ENCODE peak calls at places on chromosomes 7 and 10, in eight cellular contexts. C, R, L, J, A, W, U and O are unnamed samples.

GRCh38 chr10:3062502-3063186 is 4.7 kb upstream of the PFKP start:
- DNase-seq in C (no peak), R (no peak), L (no peak), J (no peak), A (no peak), W (no peak), U (no peak), O (no peak)

GRCh38 chr10:96374985-96375830 is 16.4 kb upstream of the OPALIN start:
- DNase-seq in C (peak), R (peak), L (peak), J (peak), A (peak), W (peak), U (peak), O (peak)

GRCh38 chr7:55593515-55594318 is 21.4 kb upstream of the VOPP1 start:
- DNase-seq in C (peak), R (peak), L (peak), J (peak), A (peak), W (peak), U (peak), O (no peak)

GRCh38 chr10:131062621-131063260 is 248.8 kb downstream of the TCERG1L start:
- DNase-seq in C (no peak), R (no peak), L (no peak), J (no peak), A (no peak), W (no peak), U (peak), O (no peak)

GRCh38 chr10:23037561-23037960 is 57.8 kb upstream of the MSRB2 start:
- DNase-seq in C (no peak), R (no peak), L (no peak), J (no peak), A (peak), W (peak), U (no peak), O (no peak)

GRCh38 chr10:91768123-91768522 is 30.1 kb upstream of the TNKS2 start:
- DNase-seq in C (no peak), R (no peak), L (peak), J (no peak), A (no peak), W (peak), U (no peak), O (no peak)

GRCh38 chr10:133445268-133445732 is 8.4 kb upstream of the SCART1 start:
- DNase-seq in C (no peak), R (no peak), L (no peak), J (peak), A (no peak), W (no peak), U (peak), O (no peak)

GRCh38 chr10:118031351-118032075 is 15.2 kb downstream of the RAB11FIP2 start:
- DNase-seq in C (no peak), R (no peak), L (peak), J (no peak), A (no peak), W (no peak), U (no peak), O (no peak)

GRCh38 chr7:2566890-2567662 is 8.3 kb downstream of the IQCE start:
- DNase-seq in C (no peak), R (no peak), L (no peak), J (no peak), A (no peak), W (no peak), U (no peak), O (no peak)

GRCh38 chr7:119175916-119176627 is 951.6 kb downstream of the ANKRD7 start:
- DNase-seq in C (peak), R (peak), L (peak), J (no peak), A (peak), W (peak), U (no peak), O (no peak)

GRCh38 chr10:42981358-42982236 is 95.3 kb upstream of the RET start:
- DNase-seq in C (no peak), R (no peak), L (no peak), J (peak), A (no peak), W (no peak), U (peak), O (no peak)

GRCh38 chr7:142914121-142914520 is 19.4 kb downstream of the TRPV5 start:
- DNase-seq in C (no peak), R (no peak), L (no peak), J (no peak), A (no peak), W (no peak), U (no peak), O (no peak)

GRCh38 chr10:64148597-64148996 is 627.4 kb downstream of the REEP3 start:
- DNase-seq in C (no peak), R (no peak), L (no peak), J (no peak), A (peak), W (no peak), U (no peak), O (no peak)

GRCh38 chr7:3790803-3791202 is 489.8 kb downstream of the SDK1 start:
- DNase-seq in C (no peak), R (no peak), L (no peak), J (no peak), A (no peak), W (no peak), U (no peak), O (no peak)

GRCh38 chr7:28595779-28596178 is 183.5 kb downstream of the CREB5 start:
- DNase-seq in C (no peak), R (no peak), L (no peak), J (no peak), A (no peak), W (no peak), U (no peak), O (no peak)

GRCh38 chr10:52539463-52539862 is 225.4 kb downstream of the DKK1 start:
- DNase-seq in C (no peak), R (peak), L (peak), J (no peak), A (no peak), W (peak), U (no peak), O (no peak)

GRCh38 chr7:16982640-16983103 is 100.9 kb upstream of the AGR3 start:
- DNase-seq in C (no peak), R (peak), L (peak), J (peak), A (peak), W (peak), U (no peak), O (no peak)

GRCh38 chr10:61841338-61841875 is 60.1 kb upstream of the ARID5B start:
- DNase-seq in C (no peak), R (no peak), L (peak), J (no peak), A (no peak), W (no peak), U (no peak), O (no peak)

GRCh38 chr7:131188367-131189339 is 139.0 kb upstream of the MKLN1 start:
- DNase-seq in C (no peak), R (peak), L (peak), J (peak), A (no peak), W (peak), U (no peak), O (peak)

GRCh38 chr7:117873056-117873932 is at the start of gene CTTNBP2:
- DNase-seq in C (peak), R (peak), L (peak), J (peak), A (peak), W (peak), U (peak), O (no peak)

GRCh38 chr7:32255036-32255435 is 184.8 kb upstream of the PDE1C start:
- DNase-seq in C (no peak), R (no peak), L (no peak), J (no peak), A (no peak), W (no peak), U (no peak), O (no peak)

GRCh38 chr10:7477538-7478334 is 66.9 kb upstream of the SFMBT2 start:
- DNase-seq in C (no peak), R (no peak), L (no peak), J (no peak), A (no peak), W (no peak), U (no peak), O (no peak)

GRCh38 chr10:100043796-100044195 is 34.0 kb upstream of the DNMBP start:
- DNase-seq in C (no peak), R (peak), L (peak), J (no peak), A (no peak), W (peak), U (no peak), O (no peak)

GRCh38 chr7:56479748-56480147 is 363.5 kb upstream of the NUPR2 start:
- DNase-seq in C (no peak), R (no peak), L (no peak), J (no peak), A (no peak), W (no peak), U (no peak), O (no peak)

GRCh38 chr7:42014625-42015412 is 222.2 kb downstream of the GLI3 start:
- DNase-seq in C (peak), R (peak), L (peak), J (no peak), A (peak), W (peak), U (no peak), O (no peak)

GRCh38 chr10:15744217-15744865 is 24.6 kb upstream of the ITGA8 start:
- DNase-seq in C (peak), R (peak), L (peak), J (no peak), A (peak), W (peak), U (no peak), O (no peak)

GRCh38 chr7:144975882-144976281 is 140.0 kb upstream of the TPK1 start:
- DNase-seq in C (no peak), R (no peak), L (peak), J (no peak), A (no peak), W (no peak), U (no peak), O (no peak)

GRCh38 chr7:128893251-128894100 is 17.0 kb downstream of the KCP start:
- DNase-seq in C (no peak), R (no peak), L (peak), J (peak), A (no peak), W (no peak), U (no peak), O (no peak)

GRCh38 chr10:100528123-100528884 is 1.4 kb downstream of the NDUFB8 start:
- DNase-seq in C (no peak), R (no peak), L (peak), J (no peak), A (no peak), W (peak), U (no peak), O (no peak)

GRCh38 chr7:158828343-158829020 is 827 bp downstream of the ESYT2 start:
- DNase-seq in C (peak), R (no peak), L (no peak), J (peak), A (peak), W (peak), U (peak), O (no peak)

GRCh38 chr10:4254101-4254994 is 469.3 kb upstream of the KLF6 start:
- DNase-seq in C (no peak), R (peak), L (peak), J (peak), A (no peak), W (peak), U (no peak), O (peak)

GRCh38 chr10:103618575-103619423 is 125.3 kb downstream of the NEURL1 start:
- DNase-seq in C (no peak), R (peak), L (no peak), J (peak), A (no peak), W (peak), U (no peak), O (peak)

GRCh38 chr7:76315372-76315771 is 12.9 kb downstream of the HSPB1 start:
- DNase-seq in C (no peak), R (no peak), L (no peak), J (peak), A (no peak), W (no peak), U (no peak), O (no peak)
- TF ChIP-seq CTCF in C (no peak), R (no peak), L (no peak), J (no peak), A (no peak), W (no peak), U (no peak), O (no peak)

GRCh38 chr10:71564221-71564820 is 155.3 kb downstream of the C10orf105 start:
- DNase-seq in C (no peak), R (no peak), L (no peak), J (no peak), A (no peak), W (no peak), U (no peak), O (no peak)
- TF ChIP-seq CTCF in C (no peak), R (no peak), L (no peak), J (no peak), A (no peak), W (no peak), U (no peak), O (no peak)

GRCh38 chr10:79384773-79385391 is 37.6 kb downstream of the PPIF start:
- DNase-seq in C (no peak), R (no peak), L (no peak), J (no peak), A (no peak), W (no peak), U (peak), O (no peak)
- TF ChIP-seq CTCF in C (no peak), R (no peak), L (no peak), J (no peak), A (no peak), W (no peak), U (no peak), O (no peak)

GRCh38 chr7:7595451-7595850 is 28.8 kb downstream of the MIOS start:
- DNase-seq in C (no peak), R (peak), L (peak), J (peak), A (no peak), W (peak), U (no peak), O (no peak)
- TF ChIP-seq CTCF in C (peak), R (peak), L (peak), J (peak), A (peak), W (peak), U (peak), O (peak)